ENCODE peak calls at places on chromosomes 2 and 18, in five cellular contexts. I is neuronal stem cell, M is H9, R is mesenchymal stem cell, K is H1. Q is an unnamed sample.

GRCh38 chr2:29388071-29388470 is 272.9 kb downstream of the CLIP4 start:
- DNase-seq in I (no peak), M (no peak), R (no peak), K (no peak), Q (peak)

GRCh38 chr2:3581367-3582262 is 6.6 kb downstream of the RPS7 start:
- DNase-seq in I (no peak), M (no peak), R (no peak), K (no peak), Q (no peak)

GRCh38 chr18:40813116-40813515 is 1141.9 kb upstream of the PIK3C3 start:
- DNase-seq in I (no peak), M (no peak), R (no peak), K (no peak), Q (peak)

GRCh38 chr2:2452961-2453360 is 121.9 kb upstream of the MYT1L start:
- DNase-seq in I (no peak), M (no peak), R (no peak), K (no peak), Q (peak)

GRCh38 chr18:65754121-65754520 is 3.3 kb downstream of the CDH7 start:
- DNase-seq in I (no peak), M (no peak), R (peak), K (no peak), Q (no peak)

GRCh38 chr2:162475661-162476060 is 131.7 kb downstream of the GCA start:
- DNase-seq in I (peak), M (no peak), R (peak), K (no peak), Q (no peak)

GRCh38 chr2:2834105-2834504 is 503.0 kb upstream of the MYT1L start:
- DNase-seq in I (no peak), M (no peak), R (no peak), K (peak), Q (no peak)

GRCh38 chr2:72924353-72925240 is 7.3 kb downstream of the EMX1 start:
- DNase-seq in I (no peak), M (peak), R (no peak), K (peak), Q (no peak)

DNA sequence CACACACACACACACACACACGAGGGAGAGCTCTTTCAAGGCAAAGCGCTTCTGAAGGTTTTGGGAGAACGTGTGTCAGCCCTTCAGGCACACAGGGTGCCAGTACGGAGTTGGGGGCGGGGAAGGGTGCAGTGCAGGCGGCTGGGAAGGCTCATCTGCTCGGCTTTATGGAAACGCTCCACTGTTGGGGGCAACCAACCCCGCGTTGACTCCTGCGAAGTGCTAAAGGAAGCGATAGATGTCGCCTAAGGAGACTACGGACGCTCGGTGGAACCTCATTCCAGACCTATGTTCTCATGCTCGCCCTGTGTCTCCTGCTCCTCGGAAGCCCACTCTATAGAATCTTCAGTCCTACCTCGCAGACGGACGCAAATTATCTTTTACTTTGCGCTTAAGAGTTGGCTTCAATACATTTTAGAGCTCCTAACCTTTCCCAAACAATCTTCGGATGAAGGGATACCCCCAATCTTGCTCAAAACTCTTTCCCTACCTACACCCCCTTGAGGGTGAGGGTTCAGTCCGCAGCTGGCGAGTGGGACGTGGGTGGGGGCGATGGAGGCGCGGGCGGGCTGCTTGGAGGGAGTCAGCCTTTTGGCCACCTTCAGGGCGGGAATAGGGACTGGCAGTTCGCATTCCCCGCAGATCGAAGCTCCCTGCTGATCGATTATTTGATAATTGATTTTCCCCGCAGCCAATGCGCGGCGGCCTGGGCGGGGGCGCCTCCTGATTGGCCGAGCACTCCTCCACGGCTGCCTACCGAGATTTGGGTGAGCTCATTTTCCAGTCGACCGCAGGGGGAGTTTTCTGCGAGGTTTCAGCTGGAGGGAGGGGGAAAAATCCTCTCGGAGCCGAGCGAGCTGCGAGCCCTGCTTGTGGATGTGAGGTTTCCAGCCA is 1.9 kb upstream of the MEIS1 start:
- DNase-seq in I (peak), M (peak), R (peak), K (peak), Q (peak)
- H2BK120ac ChIP-seq in I (no peak), M (no peak), R (peak), K (no peak), Q (peak)

GRCh38 chr2:96866149-96866548 is 3.7 kb downstream of the SEMA4C start:
- DNase-seq in I (no peak), M (no peak), R (no peak), K (no peak), Q (no peak)
- H2BK12ac ChIP-seq in I (no peak), M (no peak), R (no peak), K (no peak), Q (no peak)

GRCh38 chr18:58891753-58892152 is 27.1 kb downstream of the ZNF532 start:
- DNase-seq in I (no peak), M (no peak), R (peak), K (no peak), Q (no peak)
- H2BK120ac ChIP-seq in I (no peak), M (no peak), R (no peak), K (no peak), Q (no peak)

GRCh38 chr2:194345347-194345746 is 1311.7 kb upstream of the SLC39A10 start:
- DNase-seq in I (no peak), M (no peak), R (no peak), K (no peak), Q (no peak)
- H2BK12ac ChIP-seq in I (no peak), M (no peak), R (no peak), K (no peak), Q (no peak)

DNA sequence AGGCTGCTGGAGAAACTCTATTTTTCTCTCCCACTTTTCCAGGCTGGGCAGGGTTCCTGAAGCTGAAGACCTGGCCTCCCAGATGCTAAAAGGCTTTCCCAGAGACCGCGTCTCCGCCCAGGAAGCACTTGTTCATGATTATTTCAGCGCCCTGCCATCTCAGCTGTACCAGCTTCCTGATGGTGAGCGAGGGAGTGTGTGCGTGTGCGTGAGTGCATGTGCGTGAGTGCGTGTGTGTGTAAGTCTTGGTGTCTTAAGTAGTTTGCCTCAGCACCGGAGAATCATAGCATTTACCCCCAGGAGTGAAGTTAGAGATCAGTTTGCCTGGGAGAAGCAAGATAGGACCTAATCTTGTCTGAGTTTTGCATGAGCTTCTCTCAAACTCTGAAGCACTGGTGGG is 73.6 kb downstream of the CDK15 start:
- DNase-seq in I (no peak), M (no peak), R (no peak), K (no peak), Q (no peak)
- H2BK120ac ChIP-seq in I (peak), M (no peak), R (no peak), K (no peak), Q (no peak)

Q was measured in trophoblast cell.